ENCODE peak calls at places on chromosomes 16 and 17, in ten cellular contexts. U is HFFc6; V is stimulated activated CD4-positive, alpha-beta T cell treated with anti-CD3 and anti-CD28 coated beads, Interleukin-12 subunit alpha, Interleukin-12 subunit beta, amount 100 ng/mL, for 24 hours; B is NCI-H1092; G is GF-D8; X is cerebellar nuclear complex; A is Daoy; Y is NCI-H2107; K is hepatic stellate cell; D is NB4. M is an unnamed sample.

GRCh38 chr17:41705271-41705991 is 6.7 kb upstream of the GAST start:
- DNase-seq in U (no peak), V (no peak), B (no peak), G (no peak), X (no peak), A (peak), Y (no peak), K (peak), D (no peak), M (no peak)

GRCh38 chr16:51388516-51388951 is 237.5 kb upstream of the SALL1 start:
- DNase-seq in U (no peak), V (no peak), B (no peak), G (no peak), X (no peak), A (no peak), Y (no peak), K (no peak), D (no peak), M (no peak)

GRCh38 chr17:9842057-9842758 is 16.5 kb downstream of the GLP2R start:
- DNase-seq in U (peak), V (no peak), B (no peak), G (no peak), X (peak), A (peak), Y (no peak), K (peak), D (no peak), M (peak)

GRCh38 chr17:8116779-8117178 is 1.5 kb downstream of the ALOXE3 start:
- DNase-seq in U (no peak), V (no peak), B (no peak), G (no peak), X (no peak), A (no peak), Y (no peak), K (no peak), D (no peak), M (peak)

GRCh38 chr16:85888405-85889331 is 10.3 kb upstream of the IRF8 start:
- DNase-seq in U (peak), V (no peak), B (no peak), G (no peak), X (no peak), A (peak), Y (no peak), K (peak), D (peak), M (no peak)

GRCh38 chr17:74532115-74532514 is 840 bp upstream of the CD300LB start:
- DNase-seq in U (no peak), V (no peak), B (no peak), G (peak), X (no peak), A (peak), Y (no peak), K (no peak), D (peak), M (no peak)

GRCh38 chr16:23182206-23182674 is 305 bp upstream of the SCNN1G start:
- DNase-seq in U (peak), V (peak), B (peak), G (peak), X (peak), A (peak), Y (peak), K (peak), D (peak), M (peak)

GRCh38 chr17:21098934-21099687 is 27.7 kb upstream of the DHRS7B start:
- DNase-seq in U (peak), V (peak), B (peak), G (no peak), X (peak), A (peak), Y (peak), K (peak), D (peak), M (peak)

GRCh38 chr16:21301895-21302291 is 23.8 kb upstream of the CRYM start:
- DNase-seq in U (no peak), V (no peak), B (no peak), G (no peak), X (no peak), A (no peak), Y (no peak), K (no peak), D (no peak), M (no peak)

GRCh38 chr17:59572301-59572924 is 7.0 kb downstream of the DHX40 start:
- DNase-seq in U (no peak), V (no peak), B (no peak), G (peak), X (no peak), A (no peak), Y (no peak), K (no peak), D (peak), M (no peak)

GRCh38 chr16:74896389-74897370 is 88.2 kb downstream of the WDR59 start:
- DNase-seq in U (peak), V (no peak), B (no peak), G (no peak), X (no peak), A (peak), Y (no peak), K (peak), D (no peak), M (no peak)

GRCh38 chr16:9061358-9061813 is 30.1 kb upstream of the HAPSTR1 start:
- DNase-seq in U (no peak), V (no peak), B (peak), G (peak), X (no peak), A (no peak), Y (no peak), K (no peak), D (no peak), M (no peak)

GRCh38 chr17:69448431-69449102 is 34.1 kb downstream of the MAP2K6 start:
- DNase-seq in U (no peak), V (no peak), B (peak), G (no peak), X (no peak), A (no peak), Y (no peak), K (no peak), D (no peak), M (no peak)

GRCh38 chr16:22681881-22682291 is 132.1 kb upstream of the HS3ST2 start:
- DNase-seq in U (no peak), V (no peak), B (no peak), G (no peak), X (no peak), A (no peak), Y (no peak), K (no peak), D (no peak), M (no peak)

GRCh38 chr16:1690810-1691209 is 12.7 kb downstream of the JPT2 start:
- DNase-seq in U (no peak), V (no peak), B (no peak), G (no peak), X (no peak), A (no peak), Y (no peak), K (no peak), D (no peak), M (no peak)

GRCh38 chr17:3026856-3027751 is 36.3 kb downstream of the OR1D5 start:
- DNase-seq in U (no peak), V (no peak), B (no peak), G (no peak), X (no peak), A (no peak), Y (no peak), K (no peak), D (no peak), M (no peak)

GRCh38 chr16:25135239-25135878 is 23.8 kb downstream of the LCMT1 start:
- DNase-seq in U (peak), V (no peak), B (no peak), G (no peak), X (no peak), A (peak), Y (no peak), K (peak), D (no peak), M (no peak)

M was measured in hepatocyte.